ENCODE peak calls at places on chromosomes 5 and 9, in seven cellular contexts. E is RWPE2, Y is hepatocyte, L is fibroblast of mammary gland, A is endothelial cell, P is endothelial cell of umbilical vein, M is GM12865. G is an unnamed sample.

GRCh38 chr9:35835216-35835604 is 6.2 kb downstream of the TMEM8B start:
- DNase-seq in E (peak; percentile 52), Y (no peak), L (no peak), A (no peak), P (no peak), M (no peak), G (no peak)

GRCh38 chr5:74839228-74839627 is 27.0 kb downstream of the FAM169A start:
- DNase-seq in E (no peak), Y (no peak), L (no peak), A (no peak), P (no peak), M (peak; percentile 5), G (no peak)

GRCh38 chr5:38059876-38060275 is 198.5 kb upstream of the EGFLAM start:
- DNase-seq in E (no peak), Y (no peak), L (no peak), A (no peak), P (no peak), M (no peak), G (no peak)

GRCh38 chr5:55897905-55898304 is 46.7 kb downstream of the IL31RA start:
- DNase-seq in E (no peak), Y (no peak), L (peak; percentile 99), A (no peak), P (no peak), M (no peak), G (no peak)

GRCh38 chr5:68950111-68950510 is 143.7 kb upstream of the SLC30A5 start:
- DNase-seq in E (no peak), Y (peak; percentile 10), L (no peak), A (no peak), P (no peak), M (no peak), G (no peak)

GRCh38 chr9:136304981-136305380 is 1.1 kb upstream of the CCDC187 start:
- DNase-seq in E (no peak), Y (no peak), L (no peak), A (no peak), P (no peak), M (no peak), G (no peak)

GRCh38 chr5:131068893-131069643 is 96.0 kb downstream of the HINT1 start:
- DNase-seq in E (no peak), Y (no peak), L (no peak), A (no peak), P (no peak), M (peak; percentile 87), G (no peak)

GRCh38 chr5:133995341-133995740 is 9.4 kb downstream of the VDAC1 start:
- DNase-seq in E (peak; percentile 38), Y (peak; percentile 53), L (no peak), A (no peak), P (no peak), M (no peak), G (no peak)

GRCh38 chr9:136799854-136800657 is 3.9 kb downstream of the CCDC183 start:
- DNase-seq in E (peak; percentile 94), Y (peak; percentile 97), L (peak; percentile 15), A (peak; percentile 89), P (peak; percentile 60), M (peak; percentile 90), G (peak; percentile 82)

GRCh38 chr5:175902013-175902412 is 30.6 kb downstream of the CPLX2 start:
- DNase-seq in E (no peak), Y (no peak), L (no peak), A (no peak), P (no peak), M (no peak), G (no peak)

GRCh38 chr5:126056851-126057622 is 366.2 kb upstream of the GRAMD2B start:
- DNase-seq in E (no peak), Y (no peak), L (no peak), A (no peak), P (no peak), M (no peak), G (no peak)

GRCh38 chr5:82521431-82522051 is 243.4 kb upstream of the RPS23 start:
- DNase-seq in E (no peak), Y (no peak), L (no peak), A (no peak), P (no peak), M (no peak), G (no peak)

GRCh38 chr5:79318935-79319614 is 83.1 kb downstream of the JMY start:
- DNase-seq in E (no peak), Y (no peak), L (peak; percentile 90), A (no peak), P (peak; percentile 14), M (no peak), G (peak; percentile 19)

GRCh38 chr5:1552469-1553255 is 28.9 kb upstream of the LPCAT1 start:
- DNase-seq in E (peak; percentile 67), Y (no peak), L (no peak), A (no peak), P (no peak), M (no peak), G (no peak)

GRCh38 chr5:178194026-178194425 is 6.9 kb upstream of the GMCL2 start:
- DNase-seq in E (peak; percentile 65), Y (no peak), L (no peak), A (no peak), P (no peak), M (no peak), G (no peak)

GRCh38 chr5:142869883-142870282 is 99.7 kb downstream of the ARHGAP26 start:
- DNase-seq in E (no peak), Y (no peak), L (no peak), A (no peak), P (peak; percentile 55), M (no peak), G (peak; percentile 50)

GRCh38 chr5:103514381-103514780 is 48.2 kb downstream of the NUDT12 start:
- DNase-seq in E (no peak), Y (no peak), L (no peak), A (no peak), P (no peak), M (no peak), G (no peak)

GRCh38 chr5:103525366-103525765 is 37.2 kb downstream of the NUDT12 start:
- DNase-seq in E (no peak), Y (no peak), L (no peak), A (no peak), P (no peak), M (no peak), G (no peak)

GRCh38 chr5:103523319-103523718 is 39.3 kb downstream of the NUDT12 start:
- DNase-seq in E (peak; percentile 59), Y (peak; percentile 66), L (no peak), A (no peak), P (no peak), M (no peak), G (peak; percentile 50)

GRCh38 chr5:103522586-103522985 is 40.0 kb downstream of the NUDT12 start:
- DNase-seq in E (no peak), Y (peak; percentile 43), L (peak; percentile 30), A (no peak), P (no peak), M (no peak), G (no peak)

DNA sequence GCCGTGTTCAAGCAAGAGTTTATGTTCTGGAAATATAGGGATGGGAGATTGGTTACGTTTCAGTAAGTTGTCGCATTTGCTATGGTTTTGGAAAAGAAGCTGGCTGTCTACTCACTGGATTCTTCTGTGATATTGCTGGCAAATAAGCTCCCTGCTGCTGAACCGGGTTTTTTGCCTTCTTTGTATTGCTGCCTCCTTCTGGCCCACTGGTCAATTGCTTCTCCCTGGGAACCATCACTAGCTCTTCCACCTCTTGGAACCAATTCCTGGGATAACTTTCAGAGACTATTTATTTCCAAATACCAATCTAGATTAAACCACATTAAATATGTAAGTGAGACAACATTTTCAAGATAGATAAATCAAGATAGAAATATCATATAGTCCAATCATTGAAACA is 43.0 kb downstream of the NUDT12 start:
- DNase-seq in E (no peak), Y (peak; percentile 19), L (peak; percentile 15), A (peak; percentile 24), P (no peak), M (no peak), G (peak; percentile 20)
- TF ChIP-seq CTCF in E (peak; percentile 25), Y (peak; percentile 25), L (peak; percentile 53), A (peak; percentile 25), P (no peak), M (no peak), G (no peak)

GRCh38 chr9:12705738-12706391 is 12.7 kb downstream of the TYRP1 start:
- DNase-seq in E (no peak), Y (no peak), L (no peak), A (no peak), P (no peak), M (no peak), G (no peak)

GRCh38 chr9:12699529-12699928 is 6.3 kb downstream of the TYRP1 start:
- DNase-seq in E (no peak), Y (no peak), L (peak; percentile 35), A (no peak), P (peak; percentile 36), M (no peak), G (no peak)

GRCh38 chr9:12698986-12699385 is 5.8 kb downstream of the TYRP1 start:
- DNase-seq in E (no peak), Y (peak; percentile 11), L (no peak), A (no peak), P (no peak), M (no peak), G (no peak)

GRCh38 chr9:12703996-12704395 is 10.8 kb downstream of the TYRP1 start:
- DNase-seq in E (no peak), Y (no peak), L (no peak), A (no peak), P (no peak), M (no peak), G (no peak)

DNA sequence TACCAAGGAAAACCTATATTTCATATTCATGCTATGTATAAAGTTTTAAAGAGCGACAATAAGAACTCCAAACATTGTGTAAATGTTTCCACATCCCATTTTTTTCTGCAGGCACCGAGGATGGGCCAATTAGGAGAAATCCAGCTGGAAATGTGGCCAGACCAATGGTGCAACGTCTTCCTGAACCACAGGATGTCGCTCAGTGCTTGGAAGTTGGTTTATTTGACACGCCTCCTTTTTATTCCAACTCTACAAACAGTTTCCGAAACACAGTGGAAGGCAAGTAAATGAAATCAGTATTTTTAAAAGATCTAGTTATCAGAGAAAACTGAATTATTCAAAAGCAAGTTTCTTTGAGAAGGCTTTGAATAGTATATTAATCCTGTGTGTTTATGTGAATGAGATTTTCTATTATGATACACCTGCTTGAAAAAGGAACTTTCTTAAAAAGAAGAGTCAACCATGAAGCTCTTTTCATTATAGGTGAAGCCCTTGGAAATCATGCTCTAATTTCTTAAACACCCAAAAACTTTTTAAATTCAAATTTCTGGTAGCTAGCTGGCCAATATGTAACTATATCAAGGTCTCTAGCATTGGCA is 9.1 kb downstream of the TYRP1 start:
- DNase-seq in E (no peak), Y (peak; percentile 77), L (peak; percentile 76), A (peak; percentile 49), P (peak; percentile 70), M (no peak), G (peak; percentile 37)
- TF ChIP-seq CTCF in E (peak; percentile 74), Y (peak; percentile 77), L (peak; percentile 75), A (peak; percentile 26), P (peak; percentile 58), M (no peak), G (peak; percentile 46)

GRCh38 chr9:84781431-84781830 is 111.9 kb downstream of the NTRK2 start:
- DNase-seq in E (no peak), Y (no peak), L (peak; percentile 2), A (peak; percentile 35), P (peak; percentile 33), M (peak; percentile 61), G (peak; percentile 28)
- TF ChIP-seq CTCF in E (peak; percentile 71), Y (peak; percentile 46), L (peak; percentile 27), A (peak; percentile 61), P (peak; percentile 30), M (peak; percentile 49), G (no peak)

DNA sequence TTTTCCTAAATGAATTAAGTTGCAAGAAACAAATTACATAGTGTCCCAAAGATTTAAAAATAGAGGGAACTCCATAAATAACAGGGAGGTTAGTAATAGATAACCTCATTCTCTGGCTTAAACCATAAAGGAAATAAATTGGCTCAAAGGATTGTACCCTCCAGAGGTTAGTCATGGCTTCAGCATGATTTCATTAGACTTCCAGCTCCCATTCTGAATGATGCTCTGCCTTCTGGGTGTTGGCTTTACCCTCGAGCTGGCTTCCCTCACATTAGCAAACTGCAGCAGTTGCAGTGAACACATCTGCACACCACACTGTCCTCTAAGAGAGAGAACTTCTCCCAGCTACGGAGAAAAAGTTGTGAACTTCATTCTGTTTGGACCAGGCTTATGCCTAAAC is 70.4 kb downstream of the RGS7BP start:
- DNase-seq in E (no peak), Y (no peak), L (peak; percentile 28), A (no peak), P (no peak), M (no peak), G (no peak)
- TF ChIP-seq CTCF in E (no peak), Y (no peak), L (no peak), A (no peak), P (no peak), M (no peak), G (no peak)

G was measured in Calu3.